ENCODE peak calls at places on chromosomes 6 and 20, in six cellular contexts. One of them, this sample, is unnamed.
A peak's percentile ranks its signal among the peaks of the same experiment; 100 is the strongest.

GRCh38 chr6:39941820-39942219 is 7.6 kb upstream of the MOCS1 start:
- DNase-seq in foreskin fibroblast: no peak
- DNase-seq in ascending aorta: no peak
- DNase-seq in Peyer's patch: no peak
- DNase-seq in gastrocnemius medialis: no peak
- DNase-seq in upper lobe of right lung: no peak
- DNase-seq in this sample: no peak

GRCh38 chr6:6803180-6803978 is 214.9 kb downstream of the LY86 start:
- DNase-seq in ascending aorta: no peak
- DNase-seq in foreskin fibroblast: no peak
- DNase-seq in Peyer's patch: peak; percentile 67
- DNase-seq in gastrocnemius medialis: no peak
- DNase-seq in upper lobe of right lung: no peak
- DNase-seq in this sample: no peak

GRCh38 chr6:152063170-152063921 is 255.9 kb downstream of the ESR1 start:
- DNase-seq in foreskin fibroblast: no peak
- DNase-seq in gastrocnemius medialis: peak; percentile 20
- DNase-seq in Peyer's patch: no peak
- DNase-seq in upper lobe of right lung: no peak
- DNase-seq in ascending aorta: no peak
- DNase-seq in this sample: no peak

GRCh38 chr20:10603378-10603777 is 70.4 kb downstream of the JAG1 start:
- DNase-seq in upper lobe of right lung: no peak
- DNase-seq in gastrocnemius medialis: no peak
- DNase-seq in foreskin fibroblast: no peak
- DNase-seq in Peyer's patch: no peak
- DNase-seq in ascending aorta: no peak
- DNase-seq in this sample: no peak

GRCh38 chr6:53464483-53464882 is 80.4 kb downstream of the GCLC start:
- DNase-seq in Peyer's patch: no peak
- DNase-seq in foreskin fibroblast: no peak
- DNase-seq in ascending aorta: no peak
- DNase-seq in upper lobe of right lung: no peak
- DNase-seq in gastrocnemius medialis: no peak
- DNase-seq in this sample: no peak

GRCh38 chr6:25670793-25671513 is 18.9 kb downstream of the SCGN start:
- DNase-seq in gastrocnemius medialis: no peak
- DNase-seq in foreskin fibroblast: no peak
- DNase-seq in Peyer's patch: no peak
- DNase-seq in ascending aorta: no peak
- DNase-seq in upper lobe of right lung: no peak
- DNase-seq in this sample: no peak

GRCh38 chr20:48502758-48503157 is 325.0 kb downstream of the PREX1 start:
- DNase-seq in upper lobe of right lung: no peak
- DNase-seq in gastrocnemius medialis: no peak
- DNase-seq in Peyer's patch: no peak
- DNase-seq in ascending aorta: no peak
- DNase-seq in foreskin fibroblast: no peak
- DNase-seq in this sample: no peak

GRCh38 chr20:37776049-37776448 is 82.2 kb downstream of the CTNNBL1 start:
- DNase-seq in ascending aorta: no peak
- DNase-seq in foreskin fibroblast: no peak
- DNase-seq in Peyer's patch: no peak
- DNase-seq in gastrocnemius medialis: no peak
- DNase-seq in upper lobe of right lung: no peak
- DNase-seq in this sample: no peak

GRCh38 chr6:7249391-7249790 is 63.6 kb downstream of the SSR1 start:
- DNase-seq in upper lobe of right lung: no peak
- DNase-seq in foreskin fibroblast: no peak
- DNase-seq in Peyer's patch: no peak
- DNase-seq in gastrocnemius medialis: no peak
- DNase-seq in ascending aorta: no peak
- DNase-seq in this sample: no peak

GRCh38 chr20:40639132-40639531 is 49.9 kb downstream of the MAFB start:
- DNase-seq in Peyer's patch: no peak
- DNase-seq in upper lobe of right lung: no peak
- DNase-seq in gastrocnemius medialis: no peak
- DNase-seq in foreskin fibroblast: no peak
- DNase-seq in ascending aorta: no peak
- DNase-seq in this sample: no peak

GRCh38 chr6:5995705-5996686 is 10.7 kb downstream of the NRN1 start:
- DNase-seq in ascending aorta: no peak
- DNase-seq in upper lobe of right lung: peak; percentile 85
- DNase-seq in Peyer's patch: no peak
- DNase-seq in foreskin fibroblast: peak; percentile 63
- DNase-seq in gastrocnemius medialis: no peak
- DNase-seq in this sample: peak; percentile 26

GRCh38 chr6:43506667-43507471 is 3.3 kb downstream of the LRRC73 start:
- DNase-seq in foreskin fibroblast: peak; percentile 73
- DNase-seq in ascending aorta: no peak
- DNase-seq in gastrocnemius medialis: peak; percentile 52
- DNase-seq in upper lobe of right lung: peak; percentile 76
- DNase-seq in Peyer's patch: peak; percentile 65
- DNase-seq in this sample: peak; percentile 78

GRCh38 chr6:47419621-47420020 is 58.0 kb upstream of the CD2AP start:
- DNase-seq in gastrocnemius medialis: no peak
- DNase-seq in Peyer's patch: no peak
- DNase-seq in ascending aorta: no peak
- DNase-seq in foreskin fibroblast: no peak
- DNase-seq in upper lobe of right lung: no peak
- DNase-seq in this sample: no peak

GRCh38 chr20:44247676-44248419 is 740 bp downstream of the GDAP1L1 start:
- DNase-seq in Peyer's patch: no peak
- DNase-seq in ascending aorta: no peak
- DNase-seq in foreskin fibroblast: peak; percentile 6
- DNase-seq in upper lobe of right lung: no peak
- DNase-seq in gastrocnemius medialis: no peak
- DNase-seq in this sample: no peak

DNA sequence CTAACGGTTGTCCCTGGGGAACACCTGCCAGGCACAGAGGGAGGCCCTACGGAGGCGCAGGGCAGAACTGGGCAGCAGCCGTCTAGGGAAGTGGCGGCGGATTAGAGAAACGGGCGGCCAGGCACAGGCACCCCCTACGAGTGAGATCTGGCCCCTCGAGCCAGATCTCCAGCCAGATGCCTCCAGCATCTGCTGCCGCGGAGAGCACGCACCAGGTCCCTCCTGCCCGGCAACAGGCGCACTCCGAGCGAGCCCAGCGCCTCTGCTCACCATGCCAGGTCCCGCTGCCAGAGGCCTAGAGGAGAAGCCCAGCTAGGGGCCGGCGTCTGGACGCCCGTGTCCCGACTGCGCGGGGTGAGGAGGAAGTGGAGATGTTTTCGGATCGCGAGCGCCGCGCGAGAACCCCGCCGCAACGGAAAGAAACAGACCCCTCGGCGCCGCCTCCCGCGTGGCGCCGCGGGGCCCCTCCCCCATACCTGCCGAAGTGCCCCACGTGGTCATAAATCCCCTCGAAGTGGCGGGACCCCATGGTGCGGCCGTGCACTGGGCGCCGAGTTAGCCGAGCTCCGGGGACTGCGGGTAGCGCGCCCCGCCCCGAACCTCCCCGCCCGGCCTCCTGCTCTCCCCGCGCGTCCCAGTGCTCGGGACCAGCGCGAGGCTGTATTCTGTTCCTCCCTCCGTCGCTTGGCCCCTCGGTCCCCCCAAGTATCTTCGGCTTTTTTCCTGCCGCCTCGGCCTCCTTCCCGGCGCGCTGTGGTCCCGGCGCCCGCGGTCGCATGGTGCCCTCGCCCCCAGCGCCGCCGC is at the start of gene SLC22A16:
- DNase-seq in upper lobe of right lung: no peak
- DNase-seq in foreskin fibroblast: no peak
- DNase-seq in ascending aorta: no peak
- DNase-seq in gastrocnemius medialis: no peak
- DNase-seq in Peyer's patch: no peak
- DNase-seq in this sample: no peak
- H3K4me3 ChIP-seq in upper lobe of right lung: peak within 1 kb of the TSS; percentile 33
- H3K4me3 ChIP-seq in foreskin fibroblast: peak within 1 kb of the TSS; percentile 36
- H3K4me3 ChIP-seq in ascending aorta: peak within 1 kb of the TSS; percentile 40
- H3K4me3 ChIP-seq in gastrocnemius medialis: peak within 1 kb of the TSS; percentile 32
- H3K4me3 ChIP-seq in Peyer's patch: no peak within 1 kb of the TSS
- H3K4me3 ChIP-seq in this sample: no peak within 1 kb of the TSS

GRCh38 chr6:137493218-137494038 is 766 bp downstream of the OLIG3 start:
- DNase-seq in gastrocnemius medialis: no peak
- DNase-seq in Peyer's patch: no peak
- DNase-seq in ascending aorta: no peak
- DNase-seq in upper lobe of right lung: peak; percentile 73
- DNase-seq in foreskin fibroblast: no peak
- DNase-seq in this sample: no peak
- H3K4me3 ChIP-seq in gastrocnemius medialis: peak overlapping the region; percentile 8
- H3K4me3 ChIP-seq in Peyer's patch: no peak overlapping the region
- H3K4me3 ChIP-seq in ascending aorta: peak overlapping the region; percentile 21
- H3K4me3 ChIP-seq in upper lobe of right lung: no peak overlapping the region
- H3K4me3 ChIP-seq in foreskin fibroblast: no peak overlapping the region
- H3K4me3 ChIP-seq in this sample: peak overlapping the region; percentile 1

GRCh38 chr6:107496892-107497684 is 7.2 kb downstream of the SOBP start:
- DNase-seq in ascending aorta: no peak
- DNase-seq in upper lobe of right lung: no peak
- DNase-seq in Peyer's patch: no peak
- DNase-seq in foreskin fibroblast: no peak
- DNase-seq in gastrocnemius medialis: no peak
- DNase-seq in this sample: no peak

GRCh38 chr6:107493158-107494057 is 3.5 kb downstream of the SOBP start:
- DNase-seq in gastrocnemius medialis: peak; percentile 55
- DNase-seq in upper lobe of right lung: no peak
- DNase-seq in foreskin fibroblast: peak; percentile 9
- DNase-seq in ascending aorta: no peak
- DNase-seq in Peyer's patch: no peak
- DNase-seq in this sample: no peak

GRCh38 chr6:107496041-107496440 is 6.1 kb downstream of the SOBP start:
- DNase-seq in foreskin fibroblast: no peak
- DNase-seq in upper lobe of right lung: no peak
- DNase-seq in Peyer's patch: no peak
- DNase-seq in ascending aorta: no peak
- DNase-seq in gastrocnemius medialis: no peak
- DNase-seq in this sample: no peak

GRCh38 chr6:107491791-107492674 is 2.1 kb downstream of the SOBP start:
- DNase-seq in gastrocnemius medialis: no peak
- DNase-seq in ascending aorta: no peak
- DNase-seq in upper lobe of right lung: no peak
- DNase-seq in foreskin fibroblast: peak; percentile 83
- DNase-seq in Peyer's patch: no peak
- DNase-seq in this sample: no peak

DNA sequence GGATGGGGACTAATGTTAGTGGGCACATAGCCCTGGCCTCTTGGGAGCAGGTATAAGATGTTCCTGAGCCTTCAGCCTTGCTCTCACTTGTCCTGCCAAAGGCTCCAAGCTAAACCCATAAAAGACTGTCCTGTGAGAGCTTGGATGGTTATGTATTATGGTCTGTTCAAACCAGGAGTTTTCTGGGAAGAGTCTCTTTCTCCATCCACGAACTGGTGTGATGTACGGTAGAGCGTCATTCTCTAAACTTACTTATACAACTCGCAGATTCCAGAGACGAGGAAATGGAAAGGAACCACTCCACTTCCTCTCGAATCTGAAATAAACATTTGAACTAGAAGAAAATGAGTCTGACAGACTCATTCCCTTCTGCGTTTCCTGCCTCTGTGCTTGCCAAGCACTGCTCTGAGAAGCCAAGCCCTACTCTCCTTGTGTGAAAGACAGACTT is 5.3 kb downstream of the SOBP start:
- DNase-seq in Peyer's patch: no peak
- DNase-seq in ascending aorta: no peak
- DNase-seq in foreskin fibroblast: peak; percentile 19
- DNase-seq in gastrocnemius medialis: no peak
- DNase-seq in upper lobe of right lung: no peak
- DNase-seq in this sample: no peak
- H3K4me3 ChIP-seq in Peyer's patch: no peak overlapping the region
- H3K4me3 ChIP-seq in ascending aorta: peak overlapping the region; percentile 25
- H3K4me3 ChIP-seq in foreskin fibroblast: no peak overlapping the region
- H3K4me3 ChIP-seq in gastrocnemius medialis: peak overlapping the region; percentile 12
- H3K4me3 ChIP-seq in upper lobe of right lung: peak overlapping the region; percentile 2
- H3K4me3 ChIP-seq in this sample: no peak overlapping the region

GRCh38 chr6:129683606-129684322 is 26.2 kb downstream of the ARHGAP18 start:
- DNase-seq in foreskin fibroblast: peak; percentile 99
- DNase-seq in gastrocnemius medialis: peak; percentile 77
- DNase-seq in ascending aorta: peak; percentile 75
- DNase-seq in upper lobe of right lung: peak; percentile 75
- DNase-seq in Peyer's patch: peak; percentile 79
- DNase-seq in this sample: peak; percentile 64
- H3K4me3 ChIP-seq in foreskin fibroblast: no peak overlapping the region
- H3K4me3 ChIP-seq in gastrocnemius medialis: no peak overlapping the region
- H3K4me3 ChIP-seq in ascending aorta: no peak overlapping the region
- H3K4me3 ChIP-seq in upper lobe of right lung: no peak overlapping the region
- H3K4me3 ChIP-seq in Peyer's patch: no peak overlapping the region
- H3K4me3 ChIP-seq in this sample: no peak overlapping the region

This sample was measured in CD4-positive, alpha-beta memory T cell.